ENCODE peak calls at places on chromosome 21, in four cellular contexts. A is IMR-90, B is mesendoderm, G is H1. E is an unnamed sample.

GRCh38 chr21:16587671-16588379 is 858.0 kb downstream of the USP25 start:
- DNase-seq in B (no peak), G (no peak), A (peak), E (peak)

GRCh38 chr21:40139636-40140035 is 272.4 kb downstream of the PCP4 start:
- DNase-seq in B (no peak), A (no peak), G (no peak), E (no peak)

GRCh38 chr21:20661745-20662470 is 336.3 kb upstream of the NCAM2 start:
- DNase-seq in B (peak), G (peak), A (no peak), E (no peak)

GRCh38 chr21:38811257-38811656 is 5.5 kb downstream of the ETS2 start:
- DNase-seq in A (peak), G (no peak), B (no peak), E (peak)

GRCh38 chr21:33899199-33899598 is 16.4 kb downstream of the ATP5PO start:
- DNase-seq in G (no peak), B (no peak), A (peak), E (no peak)

GRCh38 chr21:25750085-25750484 is 15.3 kb downstream of the GABPA start:
- DNase-seq in G (no peak), B (peak), A (no peak), E (no peak)

GRCh38 chr21:36015096-36015495 is 45.2 kb downstream of the SETD4 start:
- DNase-seq in B (no peak), A (no peak), G (no peak), E (no peak)

GRCh38 chr21:38474796-38475195 is 23.5 kb downstream of the ERG start:
- DNase-seq in G (no peak), A (no peak), B (no peak), E (no peak)

GRCh38 chr21:34046917-34047316 is 26.5 kb upstream of the MRPS6 start:
- DNase-seq in B (no peak), G (no peak), A (no peak), E (no peak)

GRCh38 chr21:20083925-20084324 is 914.3 kb upstream of the NCAM2 start:
- DNase-seq in B (no peak), A (no peak), G (no peak), E (no peak)

GRCh38 chr21:18220498-18220897 is 24.1 kb upstream of the CHODL start:
- DNase-seq in A (no peak), G (no peak), B (no peak), E (no peak)

GRCh38 chr21:35619184-35619583 is 441.1 kb downstream of the SETD4 start:
- DNase-seq in B (peak), A (peak), G (no peak), E (peak)

GRCh38 chr21:28822064-28822402 is 170.6 kb downstream of the LTN1 start:
- DNase-seq in B (no peak), G (no peak), A (no peak), E (no peak)

GRCh38 chr21:16241500-16241963 is 511.8 kb downstream of the USP25 start:
- DNase-seq in G (peak), A (no peak), B (peak), E (peak)

GRCh38 chr21:22351076-22351475 is 1352.9 kb downstream of the NCAM2 start:
- DNase-seq in A (no peak), B (no peak), G (no peak), E (no peak)

GRCh38 chr21:35212393-35213127 is 163.5 kb upstream of the RUNX1 start:
- DNase-seq in B (no peak), G (no peak), A (peak), E (peak)

GRCh38 chr21:25350056-25350455 is 257.2 kb downstream of the MRPL39 start:
- DNase-seq in B (peak), A (peak), G (no peak), E (no peak)

GRCh38 chr21:36700295-36700960 is 1.5 kb downstream of the SIM2 start:
- DNase-seq in A (no peak), B (peak), G (no peak), E (no peak)

GRCh38 chr21:31176080-31176551 is 137.8 kb upstream of the KRTAP19-8 start:
- DNase-seq in B (no peak), G (no peak), A (no peak), E (no peak)
- H2BK15ac ChIP-seq in B (no peak), G (no peak), A (no peak), E (no peak)

GRCh38 chr21:43942201-43942600 is 69.9 kb upstream of the TRAPPC10 start:
- DNase-seq in A (no peak), G (no peak), B (no peak), E (no peak)
- H2BK15ac ChIP-seq in A (no peak), G (no peak), B (no peak), E (no peak)

GRCh38 chr21:43667191-43667904 is 8.0 kb downstream of the RRP1B start:
- DNase-seq in B (no peak), A (peak), G (no peak), E (peak)
- H2BK15ac ChIP-seq in B (no peak), A (no peak), G (no peak), E (no peak)

GRCh38 chr21:26965091-26965566 is 1.8 kb downstream of the ADAMTS5 start:
- DNase-seq in A (no peak), B (no peak), G (no peak), E (no peak)
- H2BK15ac ChIP-seq in A (peak), B (no peak), G (peak), E (no peak)

DNA sequence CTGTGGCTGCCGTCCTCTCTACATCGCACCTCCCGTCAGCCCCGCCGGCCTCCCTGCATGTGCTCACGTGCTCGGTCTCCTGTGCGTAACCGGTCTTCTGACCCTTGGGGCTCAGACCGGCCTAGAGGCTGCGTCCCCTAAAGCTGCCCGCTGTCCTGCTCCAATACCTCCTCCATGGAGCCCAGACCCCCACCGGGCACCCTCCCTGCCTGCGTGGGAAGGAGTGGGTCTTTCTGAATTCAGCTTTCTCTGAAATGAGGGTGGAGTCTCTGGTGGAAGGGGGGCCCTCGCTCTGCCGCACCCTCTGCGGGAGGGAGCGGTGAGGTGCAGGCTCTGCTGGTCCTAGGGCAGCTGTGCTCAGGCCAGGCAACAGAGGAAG is 18.7 kb upstream of the POFUT2 start:
- DNase-seq in B (no peak), A (no peak), G (no peak), E (no peak)
- H2BK15ac ChIP-seq in B (no peak), A (peak), G (no peak), E (peak)

E was measured in mesenchymal stem cell.